ENCODE peak calls at places on chromosomes 12 and 14, in seven cellular contexts. L, S, P, M, X, E and F are unnamed samples.
A peak's percentile ranks its signal among the peaks of the same experiment; 100 is the strongest.

GRCh38 chr12:6326316-6326959 is 15.4 kb downstream of the TNFRSF1A start:
- DNase-seq in S (no peak), E (peak; percentile 45), L (peak; percentile 90), P (peak; percentile 52), M (no peak), X (peak; percentile 94), F (peak; percentile 82)

GRCh38 chr12:49540229-49541139 is 1.7 kb downstream of the KCNH3 start:
- DNase-seq in M (no peak), E (no peak), S (no peak), P (no peak), L (no peak), X (peak; percentile 35), F (no peak)

GRCh38 chr12:81798294-81798693 is 39.1 kb upstream of the PPFIA2 start:
- DNase-seq in P (no peak), X (peak; percentile 32), L (peak; percentile 48), S (no peak), M (no peak), E (no peak), F (no peak)

GRCh38 chr12:106022568-106023012 is 116.2 kb downstream of the NUAK1 start:
- DNase-seq in E (no peak), S (no peak), M (no peak), P (peak; percentile 80), X (no peak), L (no peak), F (peak; percentile 38)

GRCh38 chr14:101707285-101707842 is 54.1 kb upstream of the PPP2R5C start:
- DNase-seq in L (peak; percentile 83), X (peak; percentile 92), P (peak; percentile 81), M (peak; percentile 83), E (peak; percentile 97), S (no peak), F (peak; percentile 88)

GRCh38 chr12:6056406-6057211 is 67.9 kb downstream of the VWF start:
- DNase-seq in L (peak; percentile 89), E (no peak), M (no peak), P (no peak), S (peak; percentile 33), X (peak; percentile 91), F (no peak)

GRCh38 chr12:110046451-110047187 is 1.7 kb downstream of the C12orf76 start:
- DNase-seq in P (no peak), S (no peak), E (peak; percentile 52), M (no peak), X (no peak), L (no peak), F (peak; percentile 84)

GRCh38 chr12:29164477-29165163 is 15.5 kb downstream of the FAR2 start:
- DNase-seq in M (no peak), E (peak; percentile 63), P (peak; percentile 62), S (no peak), L (no peak), X (peak; percentile 51), F (peak; percentile 94)

GRCh38 chr14:104291123-104292000 is 153.0 kb downstream of the KIF26A start:
- DNase-seq in L (peak; percentile 86), E (no peak), P (no peak), S (peak; percentile 27), M (peak; percentile 24), X (peak; percentile 76), F (no peak)

GRCh38 chr12:67721216-67721615 is 72.7 kb downstream of the DYRK2 start:
- DNase-seq in X (no peak), L (no peak), E (no peak), S (no peak), P (no peak), M (no peak), F (peak; percentile 69)

GRCh38 chr12:685388-685787 is 22.1 kb upstream of the NINJ2 start:
- DNase-seq in E (no peak), L (no peak), X (peak; percentile 73), M (no peak), P (peak; percentile 28), S (no peak), F (peak; percentile 12)

GRCh38 chr12:62899568-62900390 is 35.2 kb downstream of the PPM1H start:
- DNase-seq in X (no peak), L (no peak), E (no peak), S (no peak), M (no peak), P (no peak), F (no peak)

GRCh38 chr14:101761881-101762529 is 496 bp downstream of the PPP2R5C start:
- DNase-seq in S (no peak), P (no peak), E (peak; percentile 22), L (no peak), X (no peak), M (peak; percentile 53), F (peak; percentile 19)

GRCh38 chr12:45166056-45166455 is 49.8 kb upstream of the ANO6 start:
- DNase-seq in L (no peak), P (peak; percentile 3), E (no peak), M (no peak), S (no peak), X (no peak), F (no peak)

GRCh38 chr12:130932061-130932650 is 21.6 kb upstream of the ADGRD1 start:
- DNase-seq in X (no peak), P (no peak), L (peak; percentile 10), S (no peak), M (no peak), E (no peak), F (no peak)

GRCh38 chr14:104382361-104383087 is 197.0 kb upstream of the C14orf180 start:
- DNase-seq in P (no peak), X (no peak), E (no peak), S (no peak), M (no peak), L (no peak), F (no peak)

GRCh38 chr14:104639889-104640548 is 35.4 kb upstream of the TMEM179 start:
- DNase-seq in E (peak; percentile 74), S (peak; percentile 53), L (peak; percentile 91), X (peak; percentile 86), M (peak; percentile 70), P (peak; percentile 24), F (peak; percentile 59)

GRCh38 chr12:24496755-24497154 is 452.1 kb downstream of the BCAT1 start:
- DNase-seq in E (no peak), S (no peak), M (no peak), P (peak; percentile 80), X (no peak), L (no peak), F (peak; percentile 71)

GRCh38 chr12:51817027-51817953 is 31.2 kb downstream of the FIGNL2 start:
- DNase-seq in P (no peak), E (peak; percentile 57), M (no peak), X (no peak), L (no peak), S (no peak), F (no peak)

GRCh38 chr12:118377005-118377890 is 893 bp downstream of the SUDS3 start:
- DNase-seq in E (no peak), P (no peak), S (no peak), M (peak; percentile 3), L (peak; percentile 48), X (peak; percentile 23), F (no peak)

GRCh38 chr14:64841121-64841611 is 38.5 kb downstream of the SPTB start:
- DNase-seq in S (peak; percentile 21), E (peak; percentile 84), P (peak; percentile 62), L (peak; percentile 67), X (peak; percentile 94), M (no peak), F (peak; percentile 45)

GRCh38 chr12:55830601-55831406 is 1.4 kb upstream of the DNAJC14 start:
- DNase-seq in S (no peak), M (peak; percentile 82), X (peak; percentile 74), E (no peak), P (peak; percentile 56), L (peak; percentile 81), F (peak; percentile 77)
- H3K23ac ChIP-seq in S (no peak overlapping the region), M (no peak overlapping the region), X (no peak overlapping the region), E (no peak overlapping the region), P (peak overlapping the region; percentile 51), L (no peak overlapping the region), F (no peak overlapping the region)

GRCh38 chr14:34072401-34072800 is 121.5 kb upstream of the EGLN3 start:
- DNase-seq in M (no peak), L (no peak), E (no peak), P (no peak), S (no peak), X (no peak), F (no peak)

GRCh38 chr14:34072921-34073320 is 122.0 kb upstream of the EGLN3 start:
- DNase-seq in P (no peak), E (no peak), X (no peak), M (no peak), S (no peak), L (no peak), F (no peak)

GRCh38 chr14:34075826-34076225 is 125.0 kb upstream of the EGLN3 start:
- DNase-seq in E (no peak), S (no peak), L (no peak), M (no peak), X (no peak), P (no peak), F (no peak)

GRCh38 chr14:34078117-34078743 is 127.4 kb upstream of the EGLN3 start:
- DNase-seq in X (peak; percentile 89), M (no peak), E (no peak), S (no peak), P (no peak), L (no peak), F (no peak)

DNA sequence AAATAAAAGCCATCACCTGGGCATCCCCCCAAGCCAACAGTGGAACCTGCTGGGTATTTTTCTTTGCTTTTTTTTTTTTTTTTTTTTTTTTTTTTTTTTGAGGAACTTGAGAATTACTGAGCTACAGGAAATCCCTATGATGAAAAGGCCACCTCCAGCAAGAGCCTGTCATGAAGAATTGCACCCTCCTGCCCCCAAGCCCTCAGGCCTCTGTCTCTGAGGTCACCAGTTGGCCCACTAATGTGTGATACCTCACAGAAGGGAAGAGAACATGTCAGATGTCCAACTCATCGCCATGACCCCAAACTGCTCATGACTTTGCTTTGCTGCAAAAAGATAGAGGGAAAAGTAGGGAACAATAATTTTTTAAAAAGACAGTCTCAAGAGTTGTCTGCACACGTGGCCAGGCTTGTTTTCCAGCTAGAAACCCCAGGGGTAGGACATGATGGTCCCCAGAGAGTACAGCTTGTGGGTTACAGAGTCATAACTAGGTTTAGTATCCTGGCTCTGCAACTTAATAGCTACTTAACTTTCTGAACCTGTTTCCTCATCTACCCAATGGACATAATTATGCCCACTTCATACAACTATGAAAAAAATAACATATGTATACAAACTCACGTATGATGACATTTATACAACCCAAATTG is 124.3 kb upstream of the EGLN3 start:
- DNase-seq in X (no peak), M (no peak), E (no peak), L (no peak), P (no peak), S (no peak), F (no peak)
- H2BK120ac ChIP-seq in X (no peak overlapping the region), M (no peak overlapping the region), E (no peak overlapping the region), L (no peak overlapping the region), P (no peak overlapping the region), S (no peak overlapping the region), F (no peak overlapping the region)

GRCh38 chr14:23531391-23531790 is 20.2 kb downstream of the ZFHX2 start:
- DNase-seq in M (no peak), L (no peak), P (no peak), X (no peak), E (no peak), S (no peak), F (no peak)
- H3K4me2 ChIP-seq in M (no peak overlapping the region), L (no peak overlapping the region), P (no peak overlapping the region), X (no peak overlapping the region), E (no peak overlapping the region), S (no peak overlapping the region), F (no peak overlapping the region)

DNA sequence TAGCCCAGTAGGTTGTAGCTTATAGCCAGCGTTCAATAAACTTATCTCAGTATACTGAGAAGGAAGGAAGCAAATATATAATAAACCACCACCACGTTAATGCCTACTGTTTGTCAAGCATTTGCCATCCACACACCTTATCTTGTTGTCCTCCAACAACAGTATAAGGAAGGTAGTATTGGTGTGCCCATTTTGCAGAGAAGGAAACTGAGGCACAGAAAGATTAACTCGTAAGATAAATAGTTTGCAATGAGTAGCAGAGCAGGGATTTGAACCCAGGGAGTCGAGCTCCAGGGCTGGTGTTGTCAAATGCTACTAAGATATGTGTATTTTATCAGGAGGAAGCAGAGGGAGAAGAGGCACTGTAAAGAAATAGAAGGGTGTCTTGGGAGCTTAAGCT is 27.8 kb upstream of the FOS start:
- DNase-seq in L (no peak), P (no peak), X (no peak), E (no peak), M (no peak), S (no peak), F (no peak)
- H3K23ac ChIP-seq in L (no peak overlapping the region), P (no peak overlapping the region), X (no peak overlapping the region), E (no peak overlapping the region), M (no peak overlapping the region), S (no peak overlapping the region), F (no peak overlapping the region)